ENCODE peak calls at places on chromosomes 16 and 17, in seven cellular contexts. One of them, this sample, is unnamed.

GRCh38 chr16:62615526-62615925 is 579.3 kb upstream of the CDH8 start:
- DNase-seq in foreskin fibroblast: no peak
- DNase-seq in effector memory CD4-positive, alpha-beta T cell: no peak
- DNase-seq in CD8-positive, alpha-beta memory T cell: no peak
- DNase-seq in OCI-LY7: no peak
- DNase-seq in A549: no peak
- DNase-seq in tibial artery: no peak
- DNase-seq in this sample: no peak

GRCh38 chr16:65388592-65388991 is 266.7 kb upstream of the CDH11 start:
- DNase-seq in foreskin fibroblast: peak
- DNase-seq in effector memory CD4-positive, alpha-beta T cell: no peak
- DNase-seq in CD8-positive, alpha-beta memory T cell: no peak
- DNase-seq in OCI-LY7: no peak
- DNase-seq in A549: no peak
- DNase-seq in tibial artery: no peak
- DNase-seq in this sample: no peak

GRCh38 chr17:55286681-55287589 is 22.2 kb downstream of the HLF start:
- DNase-seq in foreskin fibroblast: peak
- DNase-seq in effector memory CD4-positive, alpha-beta T cell: no peak
- DNase-seq in CD8-positive, alpha-beta memory T cell: no peak
- DNase-seq in OCI-LY7: no peak
- DNase-seq in A549: peak
- DNase-seq in tibial artery: no peak
- DNase-seq in this sample: no peak

GRCh38 chr16:62475573-62475972 is 439.3 kb upstream of the CDH8 start:
- DNase-seq in foreskin fibroblast: no peak
- DNase-seq in effector memory CD4-positive, alpha-beta T cell: no peak
- DNase-seq in CD8-positive, alpha-beta memory T cell: no peak
- DNase-seq in OCI-LY7: no peak
- DNase-seq in A549: no peak
- DNase-seq in tibial artery: no peak
- DNase-seq in this sample: no peak

GRCh38 chr17:60165223-60165622 is 15.4 kb downstream of the CA4 start:
- DNase-seq in foreskin fibroblast: no peak
- DNase-seq in effector memory CD4-positive, alpha-beta T cell: no peak
- DNase-seq in CD8-positive, alpha-beta memory T cell: no peak
- DNase-seq in OCI-LY7: no peak
- DNase-seq in A549: no peak
- DNase-seq in tibial artery: no peak
- DNase-seq in this sample: no peak

GRCh38 chr17:49815761-49816281 is 27.3 kb downstream of the KAT7 start:
- DNase-seq in foreskin fibroblast: no peak
- DNase-seq in effector memory CD4-positive, alpha-beta T cell: no peak
- DNase-seq in CD8-positive, alpha-beta memory T cell: no peak
- DNase-seq in OCI-LY7: no peak
- DNase-seq in A549: no peak
- DNase-seq in tibial artery: no peak
- DNase-seq in this sample: no peak

GRCh38 chr16:84656557-84657130 is 8.3 kb downstream of the KLHL36 start:
- DNase-seq in foreskin fibroblast: no peak
- DNase-seq in effector memory CD4-positive, alpha-beta T cell: no peak
- DNase-seq in CD8-positive, alpha-beta memory T cell: no peak
- DNase-seq in OCI-LY7: peak
- DNase-seq in A549: no peak
- DNase-seq in tibial artery: no peak
- DNase-seq in this sample: no peak

GRCh38 chr17:51612692-51613091 is 352.3 kb downstream of the UTP18 start:
- DNase-seq in foreskin fibroblast: no peak
- DNase-seq in effector memory CD4-positive, alpha-beta T cell: no peak
- DNase-seq in CD8-positive, alpha-beta memory T cell: no peak
- DNase-seq in OCI-LY7: no peak
- DNase-seq in A549: no peak
- DNase-seq in tibial artery: no peak
- DNase-seq in this sample: no peak

GRCh38 chr16:27706803-27707685 is 157.1 kb downstream of the KATNIP start:
- DNase-seq in foreskin fibroblast: no peak
- DNase-seq in effector memory CD4-positive, alpha-beta T cell: no peak
- DNase-seq in CD8-positive, alpha-beta memory T cell: no peak
- DNase-seq in OCI-LY7: no peak
- DNase-seq in A549: no peak
- DNase-seq in tibial artery: peak
- DNase-seq in this sample: no peak

GRCh38 chr16:65097296-65097695 is 24.6 kb downstream of the CDH11 start:
- DNase-seq in foreskin fibroblast: no peak
- DNase-seq in effector memory CD4-positive, alpha-beta T cell: no peak
- DNase-seq in CD8-positive, alpha-beta memory T cell: no peak
- DNase-seq in OCI-LY7: no peak
- DNase-seq in A549: no peak
- DNase-seq in tibial artery: no peak
- DNase-seq in this sample: no peak

GRCh38 chr16:58022601-58023371 is 2.8 kb upstream of the MMP15 start:
- DNase-seq in foreskin fibroblast: peak
- DNase-seq in effector memory CD4-positive, alpha-beta T cell: no peak
- DNase-seq in CD8-positive, alpha-beta memory T cell: no peak
- DNase-seq in OCI-LY7: no peak
- DNase-seq in A549: no peak
- DNase-seq in tibial artery: peak
- DNase-seq in this sample: no peak

GRCh38 chr16:383326-384020 is 1.7 kb upstream of the PGAP6 start:
- DNase-seq in foreskin fibroblast: no peak
- DNase-seq in effector memory CD4-positive, alpha-beta T cell: peak
- DNase-seq in CD8-positive, alpha-beta memory T cell: peak
- DNase-seq in OCI-LY7: peak
- DNase-seq in A549: no peak
- DNase-seq in tibial artery: no peak
- DNase-seq in this sample: no peak
- H3K4me3 ChIP-seq in foreskin fibroblast: no peak
- H3K4me3 ChIP-seq in effector memory CD4-positive, alpha-beta T cell: peak
- H3K4me3 ChIP-seq in CD8-positive, alpha-beta memory T cell: peak
- H3K4me3 ChIP-seq in OCI-LY7: peak
- H3K4me3 ChIP-seq in A549: no peak
- H3K4me3 ChIP-seq in tibial artery: peak
- H3K4me3 ChIP-seq in this sample: no peak

GRCh38 chr16:19167710-19168172 is 299 bp upstream of the SYT17 start:
- DNase-seq in foreskin fibroblast: peak
- DNase-seq in effector memory CD4-positive, alpha-beta T cell: no peak
- DNase-seq in CD8-positive, alpha-beta memory T cell: no peak
- DNase-seq in OCI-LY7: peak
- DNase-seq in A549: peak
- DNase-seq in tibial artery: peak
- DNase-seq in this sample: no peak

GRCh38 chr16:19170043-19170655 is 2.1 kb downstream of the SYT17 start:
- DNase-seq in foreskin fibroblast: no peak
- DNase-seq in effector memory CD4-positive, alpha-beta T cell: no peak
- DNase-seq in CD8-positive, alpha-beta memory T cell: no peak
- DNase-seq in OCI-LY7: no peak
- DNase-seq in A549: no peak
- DNase-seq in tibial artery: no peak
- DNase-seq in this sample: no peak

GRCh38 chr16:19169081-19169639 is 1.1 kb downstream of the SYT17 start:
- DNase-seq in foreskin fibroblast: no peak
- DNase-seq in effector memory CD4-positive, alpha-beta T cell: no peak
- DNase-seq in CD8-positive, alpha-beta memory T cell: no peak
- DNase-seq in OCI-LY7: no peak
- DNase-seq in A549: no peak
- DNase-seq in tibial artery: no peak
- DNase-seq in this sample: no peak

GRCh38 chr16:19166500-19166899 is 1.5 kb upstream of the SYT17 start:
- DNase-seq in foreskin fibroblast: no peak
- DNase-seq in effector memory CD4-positive, alpha-beta T cell: no peak
- DNase-seq in CD8-positive, alpha-beta memory T cell: no peak
- DNase-seq in OCI-LY7: no peak
- DNase-seq in A549: peak
- DNase-seq in tibial artery: no peak
- DNase-seq in this sample: no peak

GRCh38 chr16:19168173-19169080 is at the start of gene SYT17:
- DNase-seq in foreskin fibroblast: peak
- DNase-seq in effector memory CD4-positive, alpha-beta T cell: no peak
- DNase-seq in CD8-positive, alpha-beta memory T cell: no peak
- DNase-seq in OCI-LY7: no peak
- DNase-seq in A549: peak
- DNase-seq in tibial artery: no peak
- DNase-seq in this sample: no peak
- H3K4me3 ChIP-seq in foreskin fibroblast: peak
- H3K4me3 ChIP-seq in effector memory CD4-positive, alpha-beta T cell: no peak
- H3K4me3 ChIP-seq in CD8-positive, alpha-beta memory T cell: no peak
- H3K4me3 ChIP-seq in OCI-LY7: no peak
- H3K4me3 ChIP-seq in A549: peak
- H3K4me3 ChIP-seq in tibial artery: peak
- H3K4me3 ChIP-seq in this sample: peak

GRCh38 chr17:7478276-7479138 is 924 bp downstream of the ZBTB4 start:
- DNase-seq in foreskin fibroblast: peak
- DNase-seq in effector memory CD4-positive, alpha-beta T cell: peak
- DNase-seq in CD8-positive, alpha-beta memory T cell: peak
- DNase-seq in OCI-LY7: no peak
- DNase-seq in A549: peak
- DNase-seq in tibial artery: peak
- DNase-seq in this sample: no peak

GRCh38 chr17:7475764-7476422 is 3.5 kb downstream of the ZBTB4 start:
- DNase-seq in foreskin fibroblast: peak
- DNase-seq in effector memory CD4-positive, alpha-beta T cell: no peak
- DNase-seq in CD8-positive, alpha-beta memory T cell: no peak
- DNase-seq in OCI-LY7: no peak
- DNase-seq in A549: no peak
- DNase-seq in tibial artery: peak
- DNase-seq in this sample: no peak

GRCh38 chr17:7476474-7476873 is 3.0 kb downstream of the ZBTB4 start:
- DNase-seq in foreskin fibroblast: peak
- DNase-seq in effector memory CD4-positive, alpha-beta T cell: no peak
- DNase-seq in CD8-positive, alpha-beta memory T cell: no peak
- DNase-seq in OCI-LY7: no peak
- DNase-seq in A549: peak
- DNase-seq in tibial artery: no peak
- DNase-seq in this sample: no peak

GRCh38 chr17:7477392-7478275 is 1.8 kb downstream of the ZBTB4 start:
- DNase-seq in foreskin fibroblast: peak
- DNase-seq in effector memory CD4-positive, alpha-beta T cell: no peak
- DNase-seq in CD8-positive, alpha-beta memory T cell: peak
- DNase-seq in OCI-LY7: no peak
- DNase-seq in A549: peak
- DNase-seq in tibial artery: peak
- DNase-seq in this sample: no peak

GRCh38 chr17:7476951-7477350 is 2.5 kb downstream of the ZBTB4 start:
- DNase-seq in foreskin fibroblast: no peak
- DNase-seq in effector memory CD4-positive, alpha-beta T cell: no peak
- DNase-seq in CD8-positive, alpha-beta memory T cell: no peak
- DNase-seq in OCI-LY7: no peak
- DNase-seq in A549: no peak
- DNase-seq in tibial artery: no peak
- DNase-seq in this sample: no peak
- H3K4me3 ChIP-seq in foreskin fibroblast: peak
- H3K4me3 ChIP-seq in effector memory CD4-positive, alpha-beta T cell: no peak
- H3K4me3 ChIP-seq in CD8-positive, alpha-beta memory T cell: no peak
- H3K4me3 ChIP-seq in OCI-LY7: no peak
- H3K4me3 ChIP-seq in A549: no peak
- H3K4me3 ChIP-seq in tibial artery: peak
- H3K4me3 ChIP-seq in this sample: peak

GRCh38 chr17:1626333-1626732 is 2.3 kb downstream of the SLC43A2 start:
- DNase-seq in foreskin fibroblast: peak
- DNase-seq in effector memory CD4-positive, alpha-beta T cell: no peak
- DNase-seq in CD8-positive, alpha-beta memory T cell: no peak
- DNase-seq in OCI-LY7: no peak
- DNase-seq in A549: no peak
- DNase-seq in tibial artery: no peak
- DNase-seq in this sample: no peak
- H3K4me3 ChIP-seq in foreskin fibroblast: no peak
- H3K4me3 ChIP-seq in effector memory CD4-positive, alpha-beta T cell: no peak
- H3K4me3 ChIP-seq in CD8-positive, alpha-beta memory T cell: no peak
- H3K4me3 ChIP-seq in OCI-LY7: peak
- H3K4me3 ChIP-seq in A549: no peak
- H3K4me3 ChIP-seq in tibial artery: no peak
- H3K4me3 ChIP-seq in this sample: no peak

GRCh38 chr17:82029990-82030469 is 1.4 kb upstream of the RAC3 start:
- DNase-seq in foreskin fibroblast: no peak
- DNase-seq in effector memory CD4-positive, alpha-beta T cell: no peak
- DNase-seq in CD8-positive, alpha-beta memory T cell: no peak
- DNase-seq in OCI-LY7: no peak
- DNase-seq in A549: no peak
- DNase-seq in tibial artery: no peak
- DNase-seq in this sample: no peak
- H3K4me3 ChIP-seq in foreskin fibroblast: no peak
- H3K4me3 ChIP-seq in effector memory CD4-positive, alpha-beta T cell: peak
- H3K4me3 ChIP-seq in CD8-positive, alpha-beta memory T cell: no peak
- H3K4me3 ChIP-seq in OCI-LY7: no peak
- H3K4me3 ChIP-seq in A549: no peak
- H3K4me3 ChIP-seq in tibial artery: no peak
- H3K4me3 ChIP-seq in this sample: no peak

DNA sequence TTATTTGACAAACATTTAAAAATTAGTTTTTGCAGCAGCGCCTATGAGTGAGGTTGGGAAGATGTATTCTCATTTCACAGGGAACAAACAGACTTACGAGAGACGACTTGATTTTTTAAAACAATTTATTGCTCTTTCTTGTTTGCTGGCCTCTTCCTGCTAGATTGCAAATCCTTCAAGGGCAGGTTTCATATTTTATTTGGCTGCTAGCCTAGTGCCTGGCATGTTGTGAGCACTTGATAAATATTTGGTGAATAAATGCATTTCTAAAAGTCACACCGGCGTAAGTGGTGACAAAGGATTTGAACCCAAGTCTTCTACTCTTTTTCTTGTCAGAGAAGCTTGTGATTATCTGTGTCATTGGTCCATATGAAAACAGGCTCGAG is 1.4 kb downstream of the WWP2 start:
- DNase-seq in foreskin fibroblast: no peak
- DNase-seq in effector memory CD4-positive, alpha-beta T cell: no peak
- DNase-seq in CD8-positive, alpha-beta memory T cell: no peak
- DNase-seq in OCI-LY7: no peak
- DNase-seq in A549: no peak
- DNase-seq in tibial artery: no peak
- DNase-seq in this sample: no peak
- H3K4me3 ChIP-seq in foreskin fibroblast: peak
- H3K4me3 ChIP-seq in effector memory CD4-positive, alpha-beta T cell: no peak
- H3K4me3 ChIP-seq in CD8-positive, alpha-beta memory T cell: peak
- H3K4me3 ChIP-seq in OCI-LY7: peak
- H3K4me3 ChIP-seq in A549: peak
- H3K4me3 ChIP-seq in tibial artery: peak
- H3K4me3 ChIP-seq in this sample: peak

GRCh38 chr17:64984181-64984580 is 64.9 kb upstream of the LRRC37A3 start:
- DNase-seq in foreskin fibroblast: no peak
- DNase-seq in effector memory CD4-positive, alpha-beta T cell: no peak
- DNase-seq in CD8-positive, alpha-beta memory T cell: no peak
- DNase-seq in OCI-LY7: no peak
- DNase-seq in A549: no peak
- DNase-seq in tibial artery: no peak
- DNase-seq in this sample: no peak
- H3K4me3 ChIP-seq in foreskin fibroblast: no peak
- H3K4me3 ChIP-seq in effector memory CD4-positive, alpha-beta T cell: peak
- H3K4me3 ChIP-seq in CD8-positive, alpha-beta memory T cell: no peak
- H3K4me3 ChIP-seq in OCI-LY7: peak
- H3K4me3 ChIP-seq in A549: no peak
- H3K4me3 ChIP-seq in tibial artery: no peak
- H3K4me3 ChIP-seq in this sample: no peak

This sample was measured in HFF-Myc.